ENCODE peak calls at places on chromosomes 4 and X, in nine cellular contexts. One of them, this sample, is unnamed.
A peak's percentile ranks its signal among the peaks of the same experiment; 100 is the strongest.

GRCh38 chr4:99624141-99624719 is 33.4 kb downstream of the C4orf54 start:
- DNase-seq in sigmoid colon: peak; percentile 59
- DNase-seq in suprapubic skin: no peak
- DNase-seq in A549: no peak
- DNase-seq in stomach: no peak
- DNase-seq in esophagus muscularis mucosa: no peak
- DNase-seq in SK-N-SH: no peak
- DNase-seq in transverse colon: no peak
- DNase-seq in HepG2: no peak
- DNase-seq in this sample: no peak

GRCh38 chrX:18146954-18147353 is 73.7 kb downstream of the BEND2 start:
- DNase-seq in sigmoid colon: no peak
- DNase-seq in suprapubic skin: no peak
- DNase-seq in A549: peak; percentile 18
- DNase-seq in stomach: no peak
- DNase-seq in esophagus muscularis mucosa: no peak
- DNase-seq in SK-N-SH: no peak
- DNase-seq in transverse colon: no peak
- DNase-seq in HepG2: peak; percentile 1
- DNase-seq in this sample: no peak

GRCh38 chrX:40684092-40684491 is 36.7 kb upstream of the CXorf38 start:
- DNase-seq in sigmoid colon: no peak
- DNase-seq in suprapubic skin: no peak
- DNase-seq in A549: no peak
- DNase-seq in stomach: no peak
- DNase-seq in esophagus muscularis mucosa: no peak
- DNase-seq in SK-N-SH: no peak
- DNase-seq in transverse colon: no peak
- DNase-seq in HepG2: no peak
- DNase-seq in this sample: no peak

GRCh38 chr4:188714907-188715306 is 575.7 kb downstream of the TRIML1 start:
- DNase-seq in sigmoid colon: no peak
- DNase-seq in suprapubic skin: no peak
- DNase-seq in A549: no peak
- DNase-seq in stomach: no peak
- DNase-seq in esophagus muscularis mucosa: no peak
- DNase-seq in SK-N-SH: no peak
- DNase-seq in transverse colon: no peak
- DNase-seq in HepG2: no peak
- DNase-seq in this sample: no peak

GRCh38 chr4:57100979-57101629 is 9.1 kb downstream of the IGFBP7 start:
- DNase-seq in sigmoid colon: no peak
- DNase-seq in suprapubic skin: no peak
- DNase-seq in A549: peak; percentile 72
- DNase-seq in stomach: no peak
- DNase-seq in esophagus muscularis mucosa: no peak
- DNase-seq in SK-N-SH: peak; percentile 51
- DNase-seq in transverse colon: no peak
- DNase-seq in HepG2: peak; percentile 88
- DNase-seq in this sample: no peak

GRCh38 chrX:149871940-149872339 is 9.0 kb upstream of the MAGEA8 start:
- DNase-seq in sigmoid colon: no peak
- DNase-seq in suprapubic skin: no peak
- DNase-seq in A549: peak; percentile 9
- DNase-seq in stomach: peak; percentile 56
- DNase-seq in esophagus muscularis mucosa: no peak
- DNase-seq in SK-N-SH: peak; percentile 52
- DNase-seq in transverse colon: peak; percentile 32
- DNase-seq in HepG2: peak; percentile 10
- DNase-seq in this sample: no peak

GRCh38 chrX:106415276-106415895 is 196.4 kb upstream of the RADX start:
- DNase-seq in sigmoid colon: no peak
- DNase-seq in suprapubic skin: no peak
- DNase-seq in A549: peak; percentile 22
- DNase-seq in stomach: no peak
- DNase-seq in esophagus muscularis mucosa: no peak
- DNase-seq in SK-N-SH: peak; percentile 26
- DNase-seq in transverse colon: no peak
- DNase-seq in HepG2: peak; percentile 5
- DNase-seq in this sample: no peak

GRCh38 chr4:57926311-57926710 is 816.1 kb upstream of the IGFBP7 start:
- DNase-seq in sigmoid colon: no peak
- DNase-seq in suprapubic skin: no peak
- DNase-seq in A549: no peak
- DNase-seq in stomach: no peak
- DNase-seq in esophagus muscularis mucosa: no peak
- DNase-seq in SK-N-SH: no peak
- DNase-seq in transverse colon: no peak
- DNase-seq in HepG2: no peak
- DNase-seq in this sample: no peak

GRCh38 chrX:97384685-97385084 is 501.0 kb downstream of the RPA4 start:
- DNase-seq in sigmoid colon: no peak
- DNase-seq in suprapubic skin: no peak
- DNase-seq in A549: no peak
- DNase-seq in stomach: no peak
- DNase-seq in esophagus muscularis mucosa: no peak
- DNase-seq in SK-N-SH: no peak
- DNase-seq in transverse colon: no peak
- DNase-seq in HepG2: no peak
- DNase-seq in this sample: no peak

GRCh38 chrX:123871309-123871708 is 11.5 kb downstream of the XIAP start:
- DNase-seq in sigmoid colon: no peak
- DNase-seq in suprapubic skin: no peak
- DNase-seq in A549: no peak
- DNase-seq in stomach: no peak
- DNase-seq in esophagus muscularis mucosa: no peak
- DNase-seq in SK-N-SH: no peak
- DNase-seq in transverse colon: no peak
- DNase-seq in HepG2: no peak
- DNase-seq in this sample: no peak

GRCh38 chr4:36815536-36815935 is 429.0 kb upstream of the NWD2 start:
- DNase-seq in sigmoid colon: no peak
- DNase-seq in suprapubic skin: no peak
- DNase-seq in A549: no peak
- DNase-seq in stomach: no peak
- DNase-seq in esophagus muscularis mucosa: no peak
- DNase-seq in SK-N-SH: no peak
- DNase-seq in transverse colon: no peak
- DNase-seq in HepG2: no peak
- DNase-seq in this sample: no peak

GRCh38 chrX:52979993-52980392 is 21.7 kb upstream of the FAM156A start:
- DNase-seq in sigmoid colon: peak; percentile 47
- DNase-seq in suprapubic skin: peak; percentile 35
- DNase-seq in A549: no peak
- DNase-seq in stomach: no peak
- DNase-seq in esophagus muscularis mucosa: no peak
- DNase-seq in SK-N-SH: no peak
- DNase-seq in transverse colon: no peak
- DNase-seq in HepG2: peak; percentile 88
- DNase-seq in this sample: no peak

GRCh38 chrX:107825698-107826285 is at the start of gene MID2:
- DNase-seq in sigmoid colon: peak; percentile 88
- DNase-seq in suprapubic skin: peak; percentile 79
- DNase-seq in A549: peak; percentile 66
- DNase-seq in stomach: peak; percentile 67
- DNase-seq in esophagus muscularis mucosa: peak; percentile 91
- DNase-seq in SK-N-SH: peak; percentile 17
- DNase-seq in transverse colon: peak; percentile 69
- DNase-seq in HepG2: no peak
- DNase-seq in this sample: peak; percentile 14

GRCh38 chr4:124810814-124811213 is 98.3 kb upstream of the ANKRD50 start:
- DNase-seq in sigmoid colon: no peak
- DNase-seq in suprapubic skin: no peak
- DNase-seq in A549: no peak
- DNase-seq in stomach: no peak
- DNase-seq in esophagus muscularis mucosa: no peak
- DNase-seq in SK-N-SH: peak; percentile 1
- DNase-seq in transverse colon: no peak
- DNase-seq in HepG2: no peak
- DNase-seq in this sample: no peak

GRCh38 chrX:15292861-15293260 is 22.6 kb downstream of the ASB11 start:
- DNase-seq in sigmoid colon: no peak
- DNase-seq in suprapubic skin: no peak
- DNase-seq in A549: no peak
- DNase-seq in stomach: no peak
- DNase-seq in esophagus muscularis mucosa: no peak
- DNase-seq in SK-N-SH: no peak
- DNase-seq in transverse colon: no peak
- DNase-seq in HepG2: no peak
- DNase-seq in this sample: no peak

GRCh38 chr4:146214238-146214637 is at the start of gene REELD1:
- DNase-seq in sigmoid colon: no peak
- DNase-seq in suprapubic skin: no peak
- DNase-seq in A549: no peak
- DNase-seq in stomach: no peak
- DNase-seq in esophagus muscularis mucosa: no peak
- DNase-seq in SK-N-SH: no peak
- DNase-seq in transverse colon: no peak
- DNase-seq in HepG2: no peak
- DNase-seq in this sample: no peak

GRCh38 chrX:20593402-20593801 is 326.7 kb upstream of the RPS6KA3 start:
- DNase-seq in sigmoid colon: no peak
- DNase-seq in suprapubic skin: no peak
- DNase-seq in A549: no peak
- DNase-seq in stomach: no peak
- DNase-seq in esophagus muscularis mucosa: no peak
- DNase-seq in SK-N-SH: no peak
- DNase-seq in transverse colon: no peak
- DNase-seq in HepG2: no peak
- DNase-seq in this sample: no peak

GRCh38 chrX:20596856-20597255 is 330.1 kb upstream of the RPS6KA3 start:
- DNase-seq in sigmoid colon: no peak
- DNase-seq in suprapubic skin: no peak
- DNase-seq in A549: no peak
- DNase-seq in stomach: no peak
- DNase-seq in esophagus muscularis mucosa: no peak
- DNase-seq in SK-N-SH: no peak
- DNase-seq in transverse colon: no peak
- DNase-seq in HepG2: no peak
- DNase-seq in this sample: no peak

GRCh38 chrX:20593836-20594235 is 327.1 kb upstream of the RPS6KA3 start:
- DNase-seq in sigmoid colon: no peak
- DNase-seq in suprapubic skin: no peak
- DNase-seq in A549: no peak
- DNase-seq in stomach: no peak
- DNase-seq in esophagus muscularis mucosa: no peak
- DNase-seq in SK-N-SH: no peak
- DNase-seq in transverse colon: no peak
- DNase-seq in HepG2: no peak
- DNase-seq in this sample: no peak

GRCh38 chrX:20595928-20596550 is 329.3 kb upstream of the RPS6KA3 start:
- DNase-seq in sigmoid colon: no peak
- DNase-seq in suprapubic skin: no peak
- DNase-seq in A549: no peak
- DNase-seq in stomach: no peak
- DNase-seq in esophagus muscularis mucosa: no peak
- DNase-seq in SK-N-SH: no peak
- DNase-seq in transverse colon: no peak
- DNase-seq in HepG2: no peak
- DNase-seq in this sample: no peak

GRCh38 chrX:20594985-20595384 is 328.3 kb upstream of the RPS6KA3 start:
- DNase-seq in sigmoid colon: no peak
- DNase-seq in suprapubic skin: no peak
- DNase-seq in A549: peak; percentile 9
- DNase-seq in stomach: no peak
- DNase-seq in esophagus muscularis mucosa: no peak
- DNase-seq in SK-N-SH: no peak
- DNase-seq in transverse colon: no peak
- DNase-seq in HepG2: peak; percentile 7
- DNase-seq in this sample: no peak
- TF ChIP-seq CTCF in sigmoid colon: no peak
- TF ChIP-seq CTCF in suprapubic skin: no peak
- TF ChIP-seq CTCF in A549: no peak
- TF ChIP-seq CTCF in stomach: no peak
- TF ChIP-seq CTCF in esophagus muscularis mucosa: no peak
- TF ChIP-seq CTCF in SK-N-SH: peak; percentile 51
- TF ChIP-seq CTCF in transverse colon: no peak
- TF ChIP-seq CTCF in HepG2: no peak
- TF ChIP-seq CTCF in this sample: no peak

GRCh38 chrX:151713859-151714258 is 2.0 kb upstream of the FATE1 start:
- DNase-seq in sigmoid colon: no peak
- DNase-seq in suprapubic skin: peak; percentile 28
- DNase-seq in A549: peak; percentile 37
- DNase-seq in stomach: no peak
- DNase-seq in esophagus muscularis mucosa: no peak
- DNase-seq in SK-N-SH: peak; percentile 48
- DNase-seq in transverse colon: no peak
- DNase-seq in HepG2: peak; percentile 0
- DNase-seq in this sample: no peak
- TF ChIP-seq EP300 in sigmoid colon: no peak
- TF ChIP-seq EP300 in suprapubic skin: no peak
- TF ChIP-seq EP300 in A549: no peak
- TF ChIP-seq EP300 in stomach: no peak
- TF ChIP-seq EP300 in esophagus muscularis mucosa: no peak
- TF ChIP-seq EP300 in SK-N-SH: no peak
- TF ChIP-seq EP300 in transverse colon: no peak
- TF ChIP-seq EP300 in HepG2: no peak
- TF ChIP-seq EP300 in this sample: no peak

DNA sequence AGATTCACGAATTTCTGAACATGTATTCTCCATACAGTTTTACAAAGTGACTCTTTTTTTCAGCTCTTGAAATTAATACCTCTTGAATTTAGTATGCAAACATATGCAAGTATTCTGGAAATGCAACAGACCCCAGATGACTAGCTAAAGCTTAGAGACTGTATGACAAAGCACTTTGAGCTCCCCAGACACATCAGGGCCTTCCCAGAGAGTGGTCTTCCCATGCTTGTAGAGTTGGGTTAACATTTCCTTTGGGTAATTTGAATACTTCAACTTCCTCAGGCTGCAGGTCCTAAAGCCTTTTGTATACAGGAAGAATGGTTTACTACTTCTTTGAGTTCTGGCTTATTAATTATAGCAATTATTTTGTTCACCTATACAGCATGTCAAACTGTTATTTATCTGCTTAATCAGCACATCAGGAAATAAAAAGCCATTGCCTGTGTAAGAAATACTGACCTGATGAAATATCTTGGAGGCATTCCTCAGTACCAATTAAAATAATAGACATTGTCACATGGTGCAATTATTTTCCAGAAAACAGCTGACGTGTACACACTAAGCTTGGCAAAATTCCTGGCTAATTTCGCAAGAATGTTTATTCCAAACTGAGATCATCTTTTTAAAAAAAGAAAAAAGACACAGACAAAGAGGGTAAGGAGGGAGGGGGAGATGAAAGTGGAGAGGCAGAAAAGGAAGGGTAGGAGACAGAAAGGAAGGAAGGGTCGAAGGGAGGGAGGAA is 62.1 kb upstream of the NFKB1 start:
- DNase-seq in sigmoid colon: no peak
- DNase-seq in suprapubic skin: no peak
- DNase-seq in A549: peak; percentile 74
- DNase-seq in stomach: no peak
- DNase-seq in esophagus muscularis mucosa: no peak
- DNase-seq in SK-N-SH: no peak
- DNase-seq in transverse colon: no peak
- DNase-seq in HepG2: peak; percentile 33
- DNase-seq in this sample: no peak
- H3K4me3 ChIP-seq in sigmoid colon: no peak overlapping the region
- H3K4me3 ChIP-seq in suprapubic skin: peak overlapping the region; percentile 20
- H3K4me3 ChIP-seq in A549: no peak overlapping the region
- H3K4me3 ChIP-seq in stomach: no peak overlapping the region
- H3K4me3 ChIP-seq in esophagus muscularis mucosa: no peak overlapping the region
- H3K4me3 ChIP-seq in SK-N-SH: no peak overlapping the region
- H3K4me3 ChIP-seq in transverse colon: no peak overlapping the region
- H3K4me3 ChIP-seq in HepG2: no peak overlapping the region
- H3K4me3 ChIP-seq in this sample: no peak overlapping the region

GRCh38 chrX:128800138-128800537 is 723.2 kb downstream of the SMARCA1 start:
- DNase-seq in sigmoid colon: no peak
- DNase-seq in suprapubic skin: no peak
- DNase-seq in A549: no peak
- DNase-seq in stomach: no peak
- DNase-seq in esophagus muscularis mucosa: no peak
- DNase-seq in SK-N-SH: peak; percentile 10
- DNase-seq in transverse colon: no peak
- DNase-seq in HepG2: no peak
- DNase-seq in this sample: no peak
- TF ChIP-seq CTCF in sigmoid colon: no peak
- TF ChIP-seq CTCF in suprapubic skin: no peak
- TF ChIP-seq CTCF in A549: peak; percentile 17
- TF ChIP-seq CTCF in stomach: no peak
- TF ChIP-seq CTCF in esophagus muscularis mucosa: no peak
- TF ChIP-seq CTCF in SK-N-SH: peak; percentile 43
- TF ChIP-seq CTCF in transverse colon: no peak
- TF ChIP-seq CTCF in HepG2: peak; percentile 38
- TF ChIP-seq CTCF in this sample: no peak

This sample was measured in tibial nerve.